ENCODE peak calls at places on chromosome 21, in eight cellular contexts. One of them, this sample, is unnamed.

GRCh38 chr21:18349468-18349867 is 54.1 kb downstream of the TMPRSS15 start:
- DNase-seq in heart right ventricle: no peak
- DNase-seq in fibroblast of pulmonary artery: no peak
- DNase-seq in HT-29: no peak
- DNase-seq in NCI-H2029 treated with DMSO at 0.1 percent for 48 hours: no peak
- DNase-seq in Right ventricle myocardium inferior: no peak
- DNase-seq in COLO829: no peak
- DNase-seq in T-helper 1 cell: no peak
- DNase-seq in this sample: no peak

GRCh38 chr21:43362306-43362927 is 64.5 kb downstream of the SIK1 start:
- DNase-seq in heart right ventricle: peak
- DNase-seq in fibroblast of pulmonary artery: peak
- DNase-seq in HT-29: no peak
- DNase-seq in NCI-H2029 treated with DMSO at 0.1 percent for 48 hours: no peak
- DNase-seq in Right ventricle myocardium inferior: peak
- DNase-seq in COLO829: no peak
- DNase-seq in T-helper 1 cell: peak
- DNase-seq in this sample: peak

GRCh38 chr21:29832217-29832616 is 107.6 kb downstream of the GRIK1 start:
- DNase-seq in heart right ventricle: no peak
- DNase-seq in fibroblast of pulmonary artery: no peak
- DNase-seq in HT-29: no peak
- DNase-seq in NCI-H2029 treated with DMSO at 0.1 percent for 48 hours: no peak
- DNase-seq in Right ventricle myocardium inferior: no peak
- DNase-seq in COLO829: no peak
- DNase-seq in T-helper 1 cell: no peak
- DNase-seq in this sample: no peak

GRCh38 chr21:30962013-30962412 is 76.3 kb downstream of the KRTAP19-8 start:
- DNase-seq in heart right ventricle: no peak
- DNase-seq in fibroblast of pulmonary artery: no peak
- DNase-seq in HT-29: peak
- DNase-seq in NCI-H2029 treated with DMSO at 0.1 percent for 48 hours: no peak
- DNase-seq in Right ventricle myocardium inferior: no peak
- DNase-seq in COLO829: no peak
- DNase-seq in T-helper 1 cell: no peak
- DNase-seq in this sample: no peak

GRCh38 chr21:41766883-41767605 is at the start of gene RIPK4:
- DNase-seq in heart right ventricle: no peak
- DNase-seq in fibroblast of pulmonary artery: peak
- DNase-seq in HT-29: peak
- DNase-seq in NCI-H2029 treated with DMSO at 0.1 percent for 48 hours: peak
- DNase-seq in Right ventricle myocardium inferior: no peak
- DNase-seq in COLO829: peak
- DNase-seq in T-helper 1 cell: peak
- DNase-seq in this sample: peak

GRCh38 chr21:46205766-46206162 is 21.5 kb upstream of the SPATC1L start:
- DNase-seq in heart right ventricle: no peak
- DNase-seq in fibroblast of pulmonary artery: no peak
- DNase-seq in HT-29: no peak
- DNase-seq in NCI-H2029 treated with DMSO at 0.1 percent for 48 hours: no peak
- DNase-seq in Right ventricle myocardium inferior: no peak
- DNase-seq in COLO829: no peak
- DNase-seq in T-helper 1 cell: no peak
- DNase-seq in this sample: no peak

GRCh38 chr21:15754640-15755039 is 24.9 kb downstream of the USP25 start:
- DNase-seq in heart right ventricle: no peak
- DNase-seq in fibroblast of pulmonary artery: peak
- DNase-seq in HT-29: no peak
- DNase-seq in NCI-H2029 treated with DMSO at 0.1 percent for 48 hours: no peak
- DNase-seq in Right ventricle myocardium inferior: no peak
- DNase-seq in COLO829: no peak
- DNase-seq in T-helper 1 cell: no peak
- DNase-seq in this sample: peak

GRCh38 chr21:27292851-27293638 is 326.2 kb upstream of the ADAMTS5 start:
- DNase-seq in heart right ventricle: no peak
- DNase-seq in fibroblast of pulmonary artery: no peak
- DNase-seq in HT-29: no peak
- DNase-seq in NCI-H2029 treated with DMSO at 0.1 percent for 48 hours: no peak
- DNase-seq in Right ventricle myocardium inferior: no peak
- DNase-seq in COLO829: no peak
- DNase-seq in T-helper 1 cell: no peak
- DNase-seq in this sample: no peak

GRCh38 chr21:32132911-32133310 is 145.9 kb downstream of the MIS18A start:
- DNase-seq in heart right ventricle: no peak
- DNase-seq in fibroblast of pulmonary artery: no peak
- DNase-seq in HT-29: no peak
- DNase-seq in NCI-H2029 treated with DMSO at 0.1 percent for 48 hours: no peak
- DNase-seq in Right ventricle myocardium inferior: no peak
- DNase-seq in COLO829: no peak
- DNase-seq in T-helper 1 cell: no peak
- DNase-seq in this sample: no peak

GRCh38 chr21:38796426-38796825 is 9.3 kb upstream of the ETS2 start:
- DNase-seq in heart right ventricle: no peak
- DNase-seq in fibroblast of pulmonary artery: peak
- DNase-seq in HT-29: no peak
- DNase-seq in NCI-H2029 treated with DMSO at 0.1 percent for 48 hours: no peak
- DNase-seq in Right ventricle myocardium inferior: no peak
- DNase-seq in COLO829: no peak
- DNase-seq in T-helper 1 cell: no peak
- DNase-seq in this sample: peak

GRCh38 chr21:43302356-43302700 is 124.6 kb downstream of the SIK1 start:
- DNase-seq in heart right ventricle: no peak
- DNase-seq in fibroblast of pulmonary artery: no peak
- DNase-seq in HT-29: no peak
- DNase-seq in NCI-H2029 treated with DMSO at 0.1 percent for 48 hours: no peak
- DNase-seq in Right ventricle myocardium inferior: peak
- DNase-seq in COLO829: no peak
- DNase-seq in T-helper 1 cell: no peak
- DNase-seq in this sample: no peak

GRCh38 chr21:38787461-38788274 is 18.1 kb upstream of the ETS2 start:
- DNase-seq in heart right ventricle: no peak
- DNase-seq in fibroblast of pulmonary artery: peak
- DNase-seq in HT-29: peak
- DNase-seq in NCI-H2029 treated with DMSO at 0.1 percent for 48 hours: no peak
- DNase-seq in Right ventricle myocardium inferior: no peak
- DNase-seq in COLO829: no peak
- DNase-seq in T-helper 1 cell: no peak
- DNase-seq in this sample: peak

GRCh38 chr21:34029724-34030528 is 43.5 kb upstream of the MRPS6 start:
- DNase-seq in heart right ventricle: peak
- DNase-seq in fibroblast of pulmonary artery: peak
- DNase-seq in HT-29: peak
- DNase-seq in NCI-H2029 treated with DMSO at 0.1 percent for 48 hours: peak
- DNase-seq in Right ventricle myocardium inferior: no peak
- DNase-seq in COLO829: peak
- DNase-seq in T-helper 1 cell: peak
- DNase-seq in this sample: peak

GRCh38 chr21:22345624-22346023 is 1347.4 kb downstream of the NCAM2 start:
- DNase-seq in heart right ventricle: no peak
- DNase-seq in fibroblast of pulmonary artery: no peak
- DNase-seq in HT-29: no peak
- DNase-seq in NCI-H2029 treated with DMSO at 0.1 percent for 48 hours: no peak
- DNase-seq in Right ventricle myocardium inferior: no peak
- DNase-seq in COLO829: no peak
- DNase-seq in T-helper 1 cell: no peak
- DNase-seq in this sample: no peak